ENCODE peak calls at places on chromosomes 3 and 15, in four cellular contexts. K, S, V and N are unnamed samples.

GRCh38 chr3:194133661-194134230 is 2.2 kb upstream of the HES1 start:
- DNase-seq in V (peak), K (peak), S (no peak), N (peak)

GRCh38 chr3:61090770-61091169 is 160.5 kb downstream of the FHIT start:
- DNase-seq in S (no peak), V (no peak), K (no peak), N (no peak)

GRCh38 chr3:123773681-123774431 is 110.3 kb downstream of the MYLK start:
- DNase-seq in V (peak), K (peak), S (peak), N (no peak)

GRCh38 chr3:188605231-188605630 is 451.3 kb downstream of the LPP start:
- DNase-seq in V (no peak), K (no peak), S (no peak), N (no peak)

GRCh38 chr3:17190353-17191078 is 305.8 kb downstream of the PLCL2 start:
- DNase-seq in V (no peak), S (no peak), K (no peak), N (no peak)

GRCh38 chr15:52559583-52559982 is 9.2 kb downstream of the ARPP19 start:
- DNase-seq in V (no peak), S (no peak), K (peak), N (peak)

GRCh38 chr3:12501360-12502020 is 17.2 kb downstream of the TSEN2 start:
- DNase-seq in S (no peak), V (no peak), K (no peak), N (peak)

GRCh38 chr3:23459437-23459836 is 256.3 kb downstream of the UBE2E2 start:
- DNase-seq in K (no peak), S (no peak), V (no peak), N (no peak)

GRCh38 chr15:80163897-80164296 is 11.1 kb downstream of the FAH start:
- DNase-seq in V (no peak), K (no peak), S (no peak), N (no peak)

GRCh38 chr3:100008081-100008698 is 106.1 kb downstream of the FILIP1L start:
- DNase-seq in S (no peak), V (no peak), K (no peak), N (no peak)

GRCh38 chr15:100703032-100703578 is 100.7 kb downstream of the ASB7 start:
- DNase-seq in V (no peak), K (peak), S (no peak), N (peak)

GRCh38 chr3:45795882-45796765 is at the start of gene SLC6A20:
- DNase-seq in S (no peak), K (no peak), V (peak), N (peak)

GRCh38 chr15:80990955-80991354 is 1.3 kb upstream of the MESD start:
- DNase-seq in K (no peak), S (no peak), V (no peak), N (no peak)

GRCh38 chr15:37181339-37181738 is 81.0 kb upstream of the MEIS2 start:
- DNase-seq in V (no peak), S (no peak), K (no peak), N (no peak)

GRCh38 chr3:176978441-176978840 is 218.8 kb downstream of the TBL1XR1 start:
- DNase-seq in K (no peak), V (no peak), S (no peak), N (peak)

GRCh38 chr3:123766195-123767019 is 117.7 kb downstream of the MYLK start:
- DNase-seq in S (no peak), V (peak), K (no peak), N (no peak)

GRCh38 chr15:74837482-74837881 is 5.5 kb downstream of the ULK3 start:
- DNase-seq in K (no peak), S (no peak), V (no peak), N (no peak)

GRCh38 chr3:38723569-38724391 is 74.3 kb upstream of the SCN5A start:
- DNase-seq in S (no peak), K (no peak), V (no peak), N (no peak)

GRCh38 chr3:77086408-77086807 is 46.5 kb downstream of the ROBO2 start:
- DNase-seq in S (no peak), V (no peak), K (no peak), N (no peak)

GRCh38 chr3:122564155-122564912 is at the start of the genes DTX3L and PARP9:
- DNase-seq in K (peak), V (peak), S (peak), N (peak)

GRCh38 chr3:195886181-195887141 is 21.9 kb downstream of the TNK2 start:
- DNase-seq in K (peak), V (no peak), S (no peak), N (no peak)

GRCh38 chr15:83919319-83919830 is 265.5 kb downstream of the ADAMTSL3 start:
- DNase-seq in V (no peak), S (no peak), K (no peak), N (peak)

GRCh38 chr3:124053871-124054270 is 61.9 kb upstream of the ROPN1 start:
- DNase-seq in V (no peak), S (no peak), K (no peak), N (no peak)

GRCh38 chr3:178436773-178437172 is 99.5 kb upstream of the KCNMB2 start:
- DNase-seq in K (peak), S (peak), V (no peak), N (peak)

GRCh38 chr3:36319683-36320082 is 60.6 kb upstream of the STAC start:
- DNase-seq in K (no peak), V (no peak), S (no peak), N (no peak)

GRCh38 chr3:172209333-172210321 is 170.2 kb downstream of the FNDC3B start:
- DNase-seq in V (no peak), S (no peak), K (no peak), N (no peak)

GRCh38 chr3:146679995-146680394 is 74.8 kb upstream of the PLSCR5 start:
- DNase-seq in S (no peak), V (no peak), K (no peak), N (no peak)

GRCh38 chr15:73284073-73284472 is 84.7 kb downstream of the HCN4 start:
- DNase-seq in V (no peak), K (peak), S (no peak), N (peak)

GRCh38 chr3:1613962-1614361 is 484.7 kb upstream of the CNTN4 start:
- DNase-seq in V (no peak), S (no peak), K (no peak), N (no peak)

GRCh38 chr3:119257654-119258410 is 17.2 kb upstream of the B4GALT4 start:
- DNase-seq in V (peak), S (no peak), K (peak), N (peak)

GRCh38 chr15:46636220-46636619 is 1001.4 kb downstream of the SQOR start:
- DNase-seq in V (no peak), S (no peak), K (no peak), N (peak)

GRCh38 chr15:88950600-88951160 is 37.5 kb upstream of the MFGE8 start:
- DNase-seq in S (no peak), K (no peak), V (no peak), N (no peak)

GRCh38 chr15:28947241-28947674 is 61.5 kb downstream of the APBA2 start:
- DNase-seq in K (no peak), S (no peak), V (no peak), N (no peak)

GRCh38 chr15:40340740-40341400 is at the start of gene CCDC9B:
- DNase-seq in V (peak), S (peak), K (peak), N (peak)
- H3K4me3 ChIP-seq in V (peak), S (peak), K (peak), N (peak)

DNA sequence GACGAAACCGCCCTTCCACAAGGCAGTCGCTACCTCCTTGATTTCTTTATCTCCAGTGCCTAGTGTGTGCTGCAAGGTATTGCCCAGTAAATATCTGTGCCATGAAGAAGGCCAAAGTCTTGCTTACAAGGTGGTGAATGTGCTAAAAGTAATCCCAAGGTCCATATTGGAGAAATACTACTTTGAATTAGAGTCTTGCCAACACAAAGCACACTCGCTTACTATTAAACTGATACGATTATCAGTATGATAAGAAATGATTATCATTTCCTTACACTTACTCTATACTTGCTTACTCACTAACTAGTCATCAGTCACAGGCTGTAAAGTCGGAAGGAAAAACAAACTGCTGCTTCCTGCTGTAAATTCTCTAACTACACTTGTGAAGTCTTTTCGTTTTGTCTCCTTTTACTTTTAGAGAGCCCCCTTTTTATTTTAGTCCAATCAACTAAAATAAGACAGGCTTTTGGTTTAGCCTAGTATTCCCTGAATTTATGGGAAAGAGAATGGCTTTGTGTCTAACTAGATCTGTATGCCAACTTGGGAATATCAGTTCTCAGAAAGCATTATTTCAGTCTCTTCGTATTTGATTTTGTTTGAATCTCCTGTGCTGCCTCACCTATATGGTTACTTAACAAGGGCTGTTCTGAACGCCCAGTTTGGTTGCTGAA is 107.1 kb upstream of the TSC22D2 start:
- DNase-seq in V (no peak), K (no peak), S (no peak), N (peak)
- H3K4me3 ChIP-seq in V (no peak), K (no peak), S (no peak), N (no peak)

DNA sequence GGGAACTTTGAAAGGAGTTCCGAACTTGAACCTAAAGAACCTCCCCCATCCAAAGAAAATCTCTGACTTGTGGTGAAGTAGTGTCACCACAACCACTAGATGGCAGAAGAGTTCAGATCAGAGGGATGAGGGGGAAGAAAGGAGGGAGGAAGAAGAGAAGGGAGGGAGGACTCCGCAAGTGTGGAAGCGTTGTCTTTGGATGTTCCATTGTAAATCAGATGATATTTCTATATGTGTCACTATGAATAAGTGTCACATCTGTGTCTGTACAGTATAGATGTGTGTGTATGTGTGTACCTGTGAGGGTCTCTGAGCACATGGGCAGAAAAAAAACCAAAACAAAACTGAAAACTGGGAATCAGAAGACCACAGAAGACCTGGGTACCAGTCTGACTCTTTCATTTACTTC is 16.9 kb downstream of the SLC24A1 start:
- DNase-seq in S (peak), V (peak), K (peak), N (peak)
- H3K4me3 ChIP-seq in S (no peak), V (no peak), K (no peak), N (no peak)

GRCh38 chr3:49005998-49006397 is 1.2 kb upstream of the WDR6 start:
- DNase-seq in K (no peak), V (no peak), S (no peak), N (no peak)
- H3K4me3 ChIP-seq in K (peak), V (no peak), S (peak), N (peak)

GRCh38 chr15:67834593-67835348 is 5.1 kb downstream of the RNU6-1 start:
- DNase-seq in S (no peak), V (no peak), K (no peak), N (no peak)
- H3K4me3 ChIP-seq in S (peak), V (peak), K (no peak), N (no peak)

GRCh38 chr15:45587861-45588170 is 637 bp downstream of the BLOC1S6 start:
- DNase-seq in K (no peak), V (no peak), S (no peak), N (no peak)

GRCh38 chr15:45586990-45587860 is at the start of gene BLOC1S6:
- DNase-seq in K (peak), V (peak), S (peak), N (peak)

GRCh38 chr15:45585069-45585468 is 2.1 kb upstream of the BLOC1S6 start:
- DNase-seq in S (no peak), K (no peak), V (no peak), N (no peak)

GRCh38 chr15:45588199-45588910 is 1.2 kb downstream of the BLOC1S6 start:
- DNase-seq in V (no peak), S (no peak), K (peak), N (peak)

GRCh38 chr15:45589296-45589695 is 2.1 kb downstream of the BLOC1S6 start:
- DNase-seq in S (no peak), K (no peak), V (no peak), N (no peak)
- H3K4me3 ChIP-seq in S (no peak), K (no peak), V (no peak), N (no peak)

GRCh38 chr15:68027388-68027787 is 26.7 kb upstream of the PIAS1 start:
- DNase-seq in V (no peak), S (no peak), K (no peak), N (no peak)
- H3K4me3 ChIP-seq in V (no peak), S (no peak), K (no peak), N (no peak)

GRCh38 chr15:96324900-96325299 is 5.6 kb upstream of the NR2F2 start:
- DNase-seq in K (no peak), V (no peak), S (no peak), N (peak)

GRCh38 chr15:96322401-96323249 is 7.9 kb upstream of the NR2F2 start:
- DNase-seq in K (peak), S (no peak), V (peak), N (peak)

GRCh38 chr15:96321422-96322391 is 8.8 kb upstream of the NR2F2 start:
- DNase-seq in S (no peak), V (peak), K (peak), N (peak)

GRCh38 chr15:96324192-96324895 is 6.2 kb upstream of the NR2F2 start:
- DNase-seq in K (peak), S (no peak), V (peak), N (peak)

GRCh38 chr15:96323250-96324162 is 7.0 kb upstream of the NR2F2 start:
- DNase-seq in V (no peak), S (no peak), K (peak), N (peak)
- H3K4me3 ChIP-seq in V (no peak), S (no peak), K (peak), N (peak)

GRCh38 chr3:107208100-107208499 is 169.1 kb upstream of the CCDC54 start:
- DNase-seq in S (peak), K (peak), V (peak), N (peak)

GRCh38 chr3:107208796-107209195 is 168.4 kb upstream of the CCDC54 start:
- DNase-seq in K (no peak), S (no peak), V (no peak), N (no peak)

GRCh38 chr3:107211608-107212007 is 165.6 kb upstream of the CCDC54 start:
- DNase-seq in S (no peak), V (no peak), K (no peak), N (peak)

GRCh38 chr3:107206945-107207344 is 170.3 kb upstream of the CCDC54 start:
- DNase-seq in V (no peak), S (no peak), K (no peak), N (no peak)

DNA sequence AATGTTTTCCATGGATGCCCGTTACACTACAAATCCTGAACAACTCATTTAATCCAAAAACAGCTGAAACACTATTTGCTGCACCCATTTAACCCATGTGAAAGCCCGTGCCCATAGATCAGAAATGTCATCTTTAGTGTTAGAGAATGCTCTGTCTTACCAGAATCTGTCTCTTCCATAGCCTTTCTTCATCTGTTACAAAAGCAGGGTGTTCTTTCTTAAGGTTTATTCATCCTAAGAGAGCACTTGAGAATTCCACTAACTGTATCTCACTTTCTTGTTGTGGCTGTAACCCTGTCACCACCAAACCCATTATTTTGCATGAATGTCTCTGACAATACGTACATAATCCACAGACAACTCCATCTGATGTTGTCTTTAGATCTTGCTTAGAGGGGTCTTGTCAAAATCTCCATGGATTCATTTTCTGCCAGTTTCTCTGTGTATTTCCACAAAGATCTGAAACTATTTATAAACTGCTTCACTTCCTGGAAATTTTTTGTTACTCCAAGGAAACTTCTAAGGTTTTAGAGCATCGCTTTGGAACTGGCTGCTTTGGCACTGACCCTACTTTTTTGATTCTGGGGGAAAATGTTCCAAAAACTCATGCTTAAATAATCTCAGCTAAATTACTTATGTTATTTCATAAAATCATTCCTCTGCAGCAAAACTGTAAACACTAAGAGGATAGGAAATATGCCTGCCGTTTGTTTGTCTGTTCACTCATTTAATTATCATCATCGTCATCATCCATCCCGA is 167.8 kb upstream of the CCDC54 start:
- DNase-seq in K (no peak), V (no peak), S (no peak), N (no peak)
- H3K4me3 ChIP-seq in K (no peak), V (no peak), S (no peak), N (no peak)